ENCODE peak calls at places on chromosomes 2 and 18, in nine cellular contexts. A is neural progenitor cell, V is left ventricle myocardium inferior, X is RWPE1, R is body of pancreas, D is HFF-Myc, P is fibroblast of the aortic adventitia, K is ovary, M is B cell. L is an unnamed sample.
A peak's percentile ranks its signal among the peaks of the same experiment; 100 is the strongest.

GRCh38 chr2:150485114-150485870 is 2.2 kb downstream of the RND3 start:
- DNase-seq in A (peak; percentile 84), V (peak; percentile 77), X (peak; percentile 72), R (peak; percentile 89), D (no peak), P (peak; percentile 79), K (peak; percentile 53), M (no peak), L (peak; percentile 2)

GRCh38 chr2:39523308-39524044 is 86.4 kb upstream of the MAP4K3 start:
- DNase-seq in A (no peak), V (no peak), X (peak; percentile 94), R (no peak), D (no peak), P (peak; percentile 91), K (no peak), M (no peak), L (no peak)

GRCh38 chr2:100059638-100060037 is 82.8 kb downstream of the AFF3 start:
- DNase-seq in A (no peak), V (no peak), X (no peak), R (no peak), D (no peak), P (no peak), K (no peak), M (no peak), L (no peak)

GRCh38 chr2:49367003-49367402 is 212.7 kb upstream of the FSHR start:
- DNase-seq in A (no peak), V (no peak), X (no peak), R (no peak), D (no peak), P (no peak), K (no peak), M (no peak), L (no peak)

GRCh38 chr2:164896634-164897033 is 55.0 kb upstream of the COBLL1 start:
- DNase-seq in A (no peak), V (no peak), X (peak; percentile 77), R (no peak), D (no peak), P (peak; percentile 59), K (no peak), M (peak; percentile 11), L (peak; percentile 31)

GRCh38 chr2:240931319-240931949 is 25.3 kb downstream of the CROCC2 start:
- DNase-seq in A (no peak), V (no peak), X (no peak), R (no peak), D (no peak), P (no peak), K (no peak), M (no peak), L (no peak)

GRCh38 chr2:236354973-236355595 is 90.9 kb upstream of the ASB18 start:
- DNase-seq in A (no peak), V (no peak), X (no peak), R (no peak), D (no peak), P (no peak), K (no peak), M (no peak), L (no peak)

GRCh38 chr2:67627456-67627855 is 230.3 kb downstream of the ETAA1 start:
- DNase-seq in A (no peak), V (no peak), X (no peak), R (no peak), D (no peak), P (no peak), K (no peak), M (no peak), L (no peak)

GRCh38 chr2:222848862-222849261 is 12.0 kb upstream of the ACSL3 start:
- DNase-seq in A (no peak), V (no peak), X (no peak), R (no peak), D (no peak), P (no peak), K (no peak), M (no peak), L (no peak)

DNA sequence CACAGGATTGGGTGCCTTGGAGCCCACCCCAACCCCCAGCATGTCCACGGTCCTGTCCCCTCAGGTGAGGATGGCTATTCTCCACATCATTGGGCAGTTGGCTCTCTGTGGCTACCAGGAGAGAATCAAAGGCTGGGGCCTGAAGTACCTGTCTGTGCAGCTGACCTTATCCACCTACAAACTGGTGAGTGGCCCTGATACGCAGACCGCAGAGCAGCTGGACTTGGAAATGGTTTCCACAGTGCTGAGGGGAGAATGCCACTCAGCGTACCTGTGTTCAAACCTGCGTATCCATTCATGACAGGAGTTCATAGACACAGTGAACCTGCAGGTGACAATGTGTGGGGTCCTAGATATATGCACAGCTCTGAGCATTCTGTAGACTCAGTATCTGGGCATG is 21.6 kb downstream of the MROH2A start:
- DNase-seq in A (no peak), V (no peak), X (no peak), R (peak; percentile 3), D (no peak), P (no peak), K (no peak), M (no peak), L (no peak)
- TF ChIP-seq CTCF in A (no peak), V (no peak), X (no peak), R (no peak), D (no peak), P (no peak), K (no peak), M (no peak), L (no peak)

DNA sequence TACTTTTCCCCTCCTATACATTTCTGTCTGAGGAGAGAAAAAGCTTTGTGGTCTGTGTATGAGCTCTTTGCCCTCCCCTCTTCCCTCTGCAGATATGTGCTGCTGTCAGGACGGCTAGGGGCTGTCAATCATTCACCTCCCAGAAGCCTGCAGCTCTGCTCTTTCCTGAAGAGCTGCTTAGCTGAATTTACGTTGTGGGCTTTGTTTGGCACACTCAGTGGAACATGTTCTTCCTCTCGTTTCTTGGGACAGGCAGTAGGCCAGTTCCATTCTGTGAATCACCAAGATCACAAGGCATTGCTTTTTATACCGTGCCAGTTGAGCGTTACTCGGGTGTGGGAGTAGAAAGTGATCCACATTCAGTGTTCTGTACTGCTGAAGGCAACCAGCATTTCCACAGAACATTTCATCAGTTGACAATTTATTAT is 136.7 kb downstream of the LAMA3 start:
- DNase-seq in A (no peak), V (peak; percentile 42), X (no peak), R (peak; percentile 28), D (no peak), P (peak; percentile 93), K (peak; percentile 55), M (no peak), L (peak; percentile 17)
- TF ChIP-seq CTCF in A (no peak), V (no peak), X (no peak), R (no peak), D (no peak), P (no peak), K (no peak), M (no peak), L (no peak)

GRCh38 chr2:63054812-63055509 is 4.3 kb downstream of the OTX1 start:
- DNase-seq in A (peak; percentile 69), V (no peak), X (no peak), R (no peak), D (no peak), P (no peak), K (no peak), M (peak; percentile 23), L (no peak)

GRCh38 chr2:63052411-63053234 is 2.0 kb downstream of the OTX1 start:
- DNase-seq in A (peak; percentile 39), V (no peak), X (no peak), R (no peak), D (no peak), P (no peak), K (no peak), M (peak; percentile 29), L (peak; percentile 4)

GRCh38 chr2:63053235-63053888 is 2.7 kb downstream of the OTX1 start:
- DNase-seq in A (peak; percentile 43), V (no peak), X (no peak), R (no peak), D (no peak), P (no peak), K (no peak), M (peak; percentile 29), L (peak; percentile 24)

GRCh38 chr2:63055510-63056308 is 5.1 kb downstream of the OTX1 start:
- DNase-seq in A (peak; percentile 67), V (no peak), X (no peak), R (peak; percentile 12), D (no peak), P (no peak), K (no peak), M (peak; percentile 31), L (peak; percentile 30)

GRCh38 chr2:63053889-63054725 is 3.5 kb downstream of the OTX1 start:
- DNase-seq in A (peak; percentile 78), V (no peak), X (no peak), R (peak; percentile 15), D (no peak), P (no peak), K (no peak), M (peak; percentile 36), L (peak; percentile 52)
- TF ChIP-seq CTCF in A (peak; percentile 77), V (no peak), X (no peak), R (no peak), D (peak; percentile 57), P (no peak), K (no peak), M (peak; percentile 18), L (peak; percentile 60)

DNA sequence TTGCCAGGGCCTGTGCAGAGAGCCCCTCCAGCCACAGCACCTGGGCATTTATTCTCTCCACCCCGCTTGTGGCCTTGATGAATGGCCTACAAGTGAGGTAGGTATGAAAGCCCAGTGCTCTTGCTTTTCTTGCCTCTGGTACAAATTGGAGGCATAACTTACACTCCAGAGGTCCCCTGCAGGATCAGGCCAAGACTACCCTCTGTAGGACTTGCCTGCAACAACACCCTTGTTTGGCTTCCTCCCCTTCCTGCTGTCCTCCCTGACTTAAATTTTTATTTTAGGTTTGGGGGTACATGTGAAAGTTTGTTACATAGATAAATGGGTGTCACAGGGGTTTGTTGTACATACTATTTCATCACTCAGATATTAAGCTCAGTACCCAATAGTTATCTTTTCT is 95.7 kb downstream of the CDC42EP3 start:
- DNase-seq in A (no peak), V (no peak), X (no peak), R (no peak), D (no peak), P (no peak), K (no peak), M (no peak), L (no peak)
- TF ChIP-seq CTCF in A (no peak), V (no peak), X (no peak), R (no peak), D (no peak), P (no peak), K (no peak), M (no peak), L (no peak)

DNA sequence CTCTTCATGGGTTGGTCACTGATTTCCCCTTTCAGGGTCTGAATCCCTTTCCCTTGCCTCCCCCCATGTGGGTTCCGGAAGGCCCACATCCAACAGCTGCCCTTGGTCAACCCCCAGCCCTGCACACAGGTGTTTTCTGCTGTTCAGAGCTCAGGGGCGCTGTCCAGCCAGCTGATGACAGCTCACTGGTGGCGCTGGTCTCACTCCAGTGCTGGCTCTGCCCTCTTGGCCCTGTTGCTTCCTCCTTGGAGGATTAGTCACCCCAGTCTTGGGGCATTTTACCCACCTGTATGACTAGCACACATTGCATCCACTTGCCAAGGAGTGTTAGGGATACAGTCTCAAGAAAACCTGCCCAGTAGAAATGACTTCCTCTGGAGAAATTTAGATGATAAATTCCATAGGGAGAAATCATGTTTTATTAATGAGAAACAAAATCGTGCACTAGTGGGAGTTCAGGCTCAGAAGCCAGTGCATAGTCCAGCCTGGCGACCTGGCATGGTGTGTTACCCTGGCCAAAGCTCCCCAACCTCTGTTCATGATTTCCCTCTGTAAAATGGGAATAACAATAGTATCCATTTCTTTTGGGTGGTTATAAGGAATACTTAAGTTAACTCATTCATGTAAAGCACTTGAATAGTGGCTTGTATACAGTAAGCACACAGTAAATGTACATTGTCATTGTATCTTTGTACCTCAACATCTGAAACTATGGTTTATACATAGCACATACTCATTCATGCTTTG is 21.6 kb downstream of the CRIM1 start:
- DNase-seq in A (no peak), V (no peak), X (peak; percentile 90), R (peak; percentile 28), D (no peak), P (no peak), K (no peak), M (no peak), L (no peak)
- TF ChIP-seq CTCF in A (no peak), V (no peak), X (no peak), R (no peak), D (no peak), P (no peak), K (no peak), M (no peak), L (no peak)

L was measured in activated CD8-positive, alpha-beta T cell treated with anti-CD3 and anti-CD28 coated beads for 36 hours.